ENCODE peak calls at places on chromosomes 3 and 15, in ten cellular contexts. M, D, W, V, U, J, E, G, K and R are unnamed samples.
A peak's percentile ranks its signal among the peaks of the same experiment; 100 is the strongest.

GRCh38 chr3:10008588-10009344 is 17.5 kb upstream of the FANCD2 start:
- DNase-seq in M (peak; percentile 90), D (peak; percentile 79), W (peak; percentile 76), V (peak; percentile 87), U (peak; percentile 90), J (peak; percentile 68), E (peak; percentile 66), G (peak; percentile 79), K (peak; percentile 73), R (peak; percentile 85)

GRCh38 chr3:57086201-57086600 is 25.7 kb downstream of the SPATA12 start:
- DNase-seq in M (no peak), D (no peak), W (no peak), V (no peak), U (no peak), J (no peak), E (no peak), G (no peak), K (no peak), R (no peak)

GRCh38 chr3:130543322-130543721 is 26.3 kb downstream of the COL6A6 start:
- DNase-seq in M (no peak), D (no peak), W (no peak), V (no peak), U (no peak), J (no peak), E (no peak), G (no peak), K (no peak), R (no peak)

GRCh38 chr15:70271422-70272088 is 173.8 kb upstream of the TLE3 start:
- DNase-seq in M (no peak), D (no peak), W (peak; percentile 97), V (no peak), U (no peak), J (peak; percentile 95), E (peak; percentile 98), G (peak; percentile 56), K (peak; percentile 97), R (no peak)

GRCh38 chr3:146166450-146167222 is 5.7 kb upstream of the PLOD2 start:
- DNase-seq in M (no peak), D (no peak), W (peak; percentile 83), V (no peak), U (no peak), J (peak; percentile 83), E (peak; percentile 72), G (no peak), K (no peak), R (no peak)

GRCh38 chr15:71599404-71600225 is 210.7 kb upstream of the NR2E3 start:
- DNase-seq in M (no peak), D (no peak), W (no peak), V (no peak), U (peak; percentile 44), J (no peak), E (no peak), G (no peak), K (no peak), R (peak; percentile 3)

GRCh38 chr15:27704939-27705514 is 394.1 kb downstream of the OCA2 start:
- DNase-seq in M (no peak), D (no peak), W (no peak), V (no peak), U (no peak), J (no peak), E (no peak), G (no peak), K (no peak), R (no peak)

GRCh38 chr3:26623409-26624208 is 1.0 kb downstream of the LRRC3B start:
- DNase-seq in M (peak; percentile 85), D (no peak), W (no peak), V (no peak), U (no peak), J (no peak), E (no peak), G (no peak), K (no peak), R (no peak)

GRCh38 chr15:40844543-40844981 is 714 bp downstream of the SPINT1 start:
- DNase-seq in M (peak; percentile 59), D (peak; percentile 39), W (no peak), V (no peak), U (peak; percentile 27), J (no peak), E (no peak), G (no peak), K (no peak), R (peak; percentile 29)

GRCh38 chr3:52787246-52787645 is 7.3 kb upstream of the ITIH3 start:
- DNase-seq in M (no peak), D (no peak), W (no peak), V (no peak), U (no peak), J (no peak), E (no peak), G (no peak), K (no peak), R (no peak)

GRCh38 chr15:56883088-56883487 is 35.4 kb upstream of the TCF12 start:
- DNase-seq in M (no peak), D (no peak), W (no peak), V (no peak), U (no peak), J (no peak), E (no peak), G (no peak), K (no peak), R (no peak)

GRCh38 chr3:138625707-138626365 is 17.3 kb downstream of the FAIM start:
- DNase-seq in M (no peak), D (peak; percentile 18), W (peak; percentile 38), V (no peak), U (no peak), J (peak; percentile 79), E (peak; percentile 58), G (no peak), K (no peak), R (no peak)

DNA sequence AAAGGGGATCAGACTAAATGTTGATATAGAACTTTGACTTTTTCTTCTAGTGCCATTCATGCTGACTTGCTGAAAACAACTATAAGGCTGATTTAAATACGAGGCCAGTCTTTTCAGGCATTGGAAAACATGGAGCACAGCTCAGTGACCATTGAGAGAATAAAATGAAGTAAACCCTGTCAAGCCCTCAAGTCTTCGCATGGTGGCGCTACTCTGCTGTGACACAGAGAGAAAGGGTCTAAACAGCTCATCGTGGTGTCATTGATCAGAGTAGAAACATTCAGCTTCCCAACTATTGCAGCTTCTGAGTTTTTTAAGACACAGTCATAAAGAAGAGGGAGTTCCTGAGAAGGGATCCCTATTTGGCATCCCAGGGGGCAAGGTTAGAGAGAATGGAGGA is 716.2 kb downstream of the DIPK2A start:
- DNase-seq in M (peak; percentile 61), D (no peak), W (peak; percentile 3), V (no peak), U (no peak), J (no peak), E (no peak), G (no peak), K (no peak), R (peak; percentile 11)
- TF ChIP-seq CTCF in M (peak; percentile 77), D (no peak), W (no peak), V (no peak), U (no peak), J (no peak), E (peak; percentile 9), G (no peak), K (no peak), R (no peak)

GRCh38 chr15:92803536-92803851 is 96.6 kb upstream of the CHD2 start:
- DNase-seq in M (no peak), D (no peak), W (no peak), V (no peak), U (no peak), J (no peak), E (no peak), G (no peak), K (no peak), R (no peak)
- H3K4me3 ChIP-seq in M (no peak overlapping the region), D (no peak overlapping the region), W (no peak overlapping the region), V (no peak overlapping the region), U (no peak overlapping the region), J (no peak overlapping the region), E (no peak overlapping the region), G (no peak overlapping the region), K (no peak overlapping the region), R (no peak overlapping the region)

GRCh38 chr3:109559389-109559788 is 222.0 kb upstream of the DPPA4 start:
- DNase-seq in M (no peak), D (no peak), W (no peak), V (no peak), U (no peak), J (peak; percentile 3), E (no peak), G (no peak), K (no peak), R (no peak)

GRCh38 chr3:109548192-109548938 is 211.0 kb upstream of the DPPA4 start:
- DNase-seq in M (no peak), D (no peak), W (no peak), V (no peak), U (no peak), J (peak; percentile 33), E (peak; percentile 20), G (no peak), K (no peak), R (no peak)

DNA sequence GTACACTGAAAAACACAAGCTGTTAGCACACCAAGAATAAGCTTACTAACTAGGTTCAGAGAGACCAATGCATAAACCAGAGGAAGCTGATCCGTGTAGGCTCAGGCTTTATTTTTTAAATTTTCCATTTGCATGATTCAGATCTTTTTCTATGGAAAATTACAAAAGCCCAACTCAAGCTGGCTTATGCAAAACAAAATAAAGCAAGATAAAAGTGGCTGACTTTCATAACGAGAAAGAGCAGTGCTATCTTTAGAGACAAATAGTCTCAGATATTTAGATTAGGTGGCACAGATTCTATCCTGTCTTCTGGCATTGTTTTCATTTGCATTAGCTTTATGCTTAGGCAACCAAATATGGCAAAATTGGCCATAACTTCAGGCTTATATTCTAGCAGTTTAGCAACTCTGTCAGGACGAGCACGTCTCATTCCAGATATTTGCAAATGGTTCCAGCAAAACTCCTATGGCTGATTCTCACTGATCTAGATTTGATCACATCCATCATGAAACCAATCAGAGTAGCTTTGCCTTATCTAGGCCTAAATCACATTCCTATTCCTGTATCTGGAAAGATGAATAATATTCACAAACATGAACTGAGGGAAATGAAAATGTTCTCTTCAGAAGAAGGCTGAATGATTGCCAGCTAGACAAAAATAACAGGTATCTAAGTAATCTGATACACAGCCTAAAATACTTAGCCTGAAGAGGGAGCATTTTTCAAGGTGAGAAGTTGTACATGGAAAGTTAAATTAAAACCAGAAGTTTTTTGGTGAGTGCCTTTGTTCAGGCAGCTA is 216.4 kb upstream of the DPPA4 start:
- DNase-seq in M (peak; percentile 19), D (no peak), W (no peak), V (no peak), U (no peak), J (peak; percentile 18), E (peak; percentile 19), G (no peak), K (no peak), R (no peak)
- TF ChIP-seq CTCF in M (peak; percentile 32), D (peak; percentile 22), W (no peak), V (no peak), U (no peak), J (no peak), E (peak; percentile 17), G (no peak), K (no peak), R (no peak)

GRCh38 chr15:23910030-23910429 is 222.9 kb upstream of the NDN start:
- DNase-seq in M (peak; percentile 5), D (no peak), W (no peak), V (no peak), U (no peak), J (no peak), E (no peak), G (no peak), K (no peak), R (no peak)

DNA sequence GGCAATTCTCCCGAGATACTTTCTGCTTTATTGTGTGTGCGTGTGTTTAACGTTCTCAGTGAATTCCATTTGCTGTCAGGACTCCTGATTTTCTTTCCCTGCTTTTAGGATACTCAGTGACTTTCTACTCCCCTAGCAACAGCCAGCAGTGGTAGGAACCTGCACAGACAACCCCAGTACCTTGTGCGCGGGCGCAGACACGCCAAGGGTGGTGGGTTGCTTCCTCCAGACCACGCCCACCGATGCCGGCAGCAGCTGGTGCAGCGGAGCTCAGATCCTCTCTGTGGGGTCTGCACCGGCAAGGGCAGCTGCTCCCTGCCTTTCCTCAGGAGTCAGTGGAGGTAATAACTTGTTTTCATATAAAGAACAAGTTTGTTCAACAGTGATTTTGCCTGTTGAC is 225.1 kb upstream of the NDN start:
- DNase-seq in M (peak; percentile 73), D (no peak), W (no peak), V (no peak), U (peak; percentile 16), J (no peak), E (no peak), G (no peak), K (no peak), R (no peak)
- H3K4me3 ChIP-seq in M (peak overlapping the region; percentile 41), D (no peak overlapping the region), W (no peak overlapping the region), V (no peak overlapping the region), U (no peak overlapping the region), J (no peak overlapping the region), E (no peak overlapping the region), G (no peak overlapping the region), K (no peak overlapping the region), R (no peak overlapping the region)